ENCODE peak calls at places on chromosome 13, in seven cellular contexts. W, O, Q, G, H, T and J are unnamed samples.

GRCh38 chr13:45751882-45752281 is 49.8 kb downstream of the CBY2 start:
- DNase-seq in W (no peak), O (no peak), Q (no peak), G (no peak), H (no peak), T (no peak), J (no peak)

GRCh38 chr13:91058919-91059318 is 288.6 kb upstream of the MIR17HG start:
- DNase-seq in W (no peak), O (no peak), Q (no peak), G (no peak), H (no peak), T (no peak), J (no peak)

GRCh38 chr13:46131705-46132104 is 26.9 kb upstream of the CPB2 start:
- DNase-seq in W (no peak), O (no peak), Q (no peak), G (no peak), H (no peak), T (no peak), J (no peak)

GRCh38 chr13:25468330-25469178 is 96.8 kb downstream of the ATP8A2 start:
- DNase-seq in W (no peak), O (no peak), Q (no peak), G (no peak), H (no peak), T (no peak), J (peak; percentile 20)

GRCh38 chr13:86135856-86136255 is 336.6 kb upstream of the SLITRK6 start:
- DNase-seq in W (no peak), O (no peak), Q (no peak), G (no peak), H (no peak), T (no peak), J (no peak)

GRCh38 chr13:40438999-40439797 is 227.2 kb downstream of the FOXO1 start:
- DNase-seq in W (no peak), O (no peak), Q (no peak), G (no peak), H (no peak), T (no peak), J (peak; percentile 20)

GRCh38 chr13:59677966-59678814 is 485.5 kb downstream of the DIAPH3 start:
- DNase-seq in W (no peak), O (no peak), Q (no peak), G (no peak), H (no peak), T (no peak), J (peak; percentile 41)

GRCh38 chr13:36858285-36858684 is 39.3 kb downstream of the RFXAP start:
- DNase-seq in W (no peak), O (no peak), Q (no peak), G (no peak), H (no peak), T (no peak), J (peak; percentile 32)

GRCh38 chr13:39148513-39148961 is 110.3 kb downstream of the NHLRC3 start:
- DNase-seq in W (no peak), O (no peak), Q (no peak), G (no peak), H (no peak), T (no peak), J (peak; percentile 90)

GRCh38 chr13:40475617-40476016 is 190.8 kb downstream of the FOXO1 start:
- DNase-seq in W (no peak), O (no peak), Q (no peak), G (no peak), H (no peak), T (no peak), J (no peak)

GRCh38 chr13:35621989-35622388 is 145.5 kb upstream of the MAB21L1 start:
- DNase-seq in W (no peak), O (no peak), Q (no peak), G (no peak), H (no peak), T (no peak), J (no peak)

GRCh38 chr13:35598790-35599369 is 122.4 kb upstream of the MAB21L1 start:
- DNase-seq in W (no peak), O (no peak), Q (no peak), G (no peak), H (no peak), T (no peak), J (peak; percentile 2)

GRCh38 chr13:36362251-36362650 is 16.1 kb upstream of the SPART start:
- DNase-seq in W (no peak), O (no peak), Q (no peak), G (no peak), H (no peak), T (no peak), J (peak; percentile 90)

GRCh38 chr13:106867249-106867648 is 299.3 kb upstream of the ARGLU1 start:
- DNase-seq in W (no peak), O (no peak), Q (no peak), G (no peak), H (no peak), T (no peak), J (no peak)

GRCh38 chr13:44163108-44163507 is 210.5 kb upstream of the SERP2 start:
- DNase-seq in W (no peak), O (no peak), Q (no peak), G (no peak), H (no peak), T (no peak), J (no peak)

GRCh38 chr13:35733832-35734231 is 257.3 kb upstream of the MAB21L1 start:
- DNase-seq in W (no peak), O (no peak), Q (peak; percentile 1), G (no peak), H (no peak), T (no peak), J (no peak)

GRCh38 chr13:51001335-51001734 is 91.7 kb downstream of the RNASEH2B start:
- DNase-seq in W (no peak), O (no peak), Q (no peak), G (no peak), H (no peak), T (no peak), J (no peak)

GRCh38 chr13:51000058-51000457 is 90.5 kb downstream of the RNASEH2B start:
- DNase-seq in W (no peak), O (no peak), Q (no peak), G (no peak), H (no peak), T (no peak), J (peak; percentile 14)

GRCh38 chr13:50998326-50998725 is 88.7 kb downstream of the RNASEH2B start:
- DNase-seq in W (no peak), O (no peak), Q (no peak), G (no peak), H (no peak), T (no peak), J (no peak)

GRCh38 chr13:51000576-51001260 is 91.1 kb downstream of the RNASEH2B start:
- DNase-seq in W (no peak), O (peak; percentile 41), Q (no peak), G (no peak), H (no peak), T (peak; percentile 54), J (peak; percentile 75)

DNA sequence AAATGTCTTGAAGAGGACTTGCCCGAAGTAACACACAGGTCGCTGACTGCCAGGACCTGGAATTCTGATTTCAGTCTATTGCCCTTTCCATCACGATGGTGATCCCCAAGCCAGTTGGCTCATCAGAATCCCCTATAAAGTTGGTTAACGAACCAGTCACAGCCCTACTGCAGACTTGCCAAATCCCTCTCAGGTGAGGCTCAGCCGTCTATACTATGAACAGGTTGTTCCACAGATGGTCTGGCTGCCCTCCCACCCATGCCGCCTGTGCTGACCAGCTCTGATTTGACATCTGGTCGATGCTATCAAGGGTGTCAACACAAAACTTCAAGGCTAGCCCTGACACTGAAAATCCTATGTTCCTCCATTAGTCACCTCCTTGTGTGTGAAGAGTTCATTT is 90.0 kb downstream of the RNASEH2B start:
- DNase-seq in W (no peak), O (no peak), Q (no peak), G (no peak), H (no peak), T (no peak), J (no peak)
- H3K27ac ChIP-seq in W (no peak overlapping the region), O (no peak overlapping the region), Q (no peak overlapping the region), G (no peak overlapping the region), H (no peak overlapping the region), T (no peak overlapping the region), J (no peak overlapping the region)

GRCh38 chr13:97124237-97124636 is 97.9 kb upstream of the MBNL2 start:
- DNase-seq in W (no peak), O (no peak), Q (no peak), G (no peak), H (no peak), T (no peak), J (no peak)
- H3K4me1 ChIP-seq in W (no peaks in the 10 kb centered on the region), O (peaks cover 7% of the 10 kb centered on the region), Q (peaks cover 50% of the 10 kb centered on the region), G (no peaks in the 10 kb centered on the region), H (peaks cover 5% of the 10 kb centered on the region), T (peaks cover 50% of the 10 kb centered on the region), J (peaks cover 44% of the 10 kb centered on the region)

GRCh38 chr13:110536006-110536693 is 25.4 kb downstream of the RAB20 start:
- DNase-seq in W (no peak), O (peak; percentile 49), Q (no peak), G (no peak), H (peak; percentile 74), T (no peak), J (no peak)
- H3K27ac ChIP-seq in W (no peak overlapping the region), O (no peak overlapping the region), Q (no peak overlapping the region), G (no peak overlapping the region), H (peak overlapping the region; percentile 0), T (peak overlapping the region; percentile 30), J (no peak overlapping the region)

GRCh38 chr13:51731759-51732158 is 72.2 kb downstream of the DHRS12 start:
- DNase-seq in W (no peak), O (no peak), Q (no peak), G (no peak), H (no peak), T (no peak), J (no peak)

GRCh38 chr13:51730927-51731326 is 73.0 kb downstream of the DHRS12 start:
- DNase-seq in W (no peak), O (no peak), Q (no peak), G (no peak), H (no peak), T (no peak), J (no peak)

GRCh38 chr13:51728972-51729371 is 75.0 kb downstream of the DHRS12 start:
- DNase-seq in W (no peak), O (no peak), Q (no peak), G (no peak), H (no peak), T (no peak), J (peak; percentile 83)

GRCh38 chr13:51728275-51728673 is 75.7 kb downstream of the DHRS12 start:
- DNase-seq in W (no peak), O (no peak), Q (no peak), G (no peak), H (no peak), T (no peak), J (no peak)

GRCh38 chr13:51729853-51730553 is 74.0 kb downstream of the DHRS12 start:
- DNase-seq in W (no peak), O (peak; percentile 47), Q (no peak), G (peak; percentile 86), H (peak; percentile 80), T (no peak), J (peak; percentile 84)
- H3K4me1 ChIP-seq in W (no peaks in the 10 kb centered on the region), O (peaks cover 4% of the 10 kb centered on the region), Q (peaks cover 45% of the 10 kb centered on the region), G (peaks cover 16% of the 10 kb centered on the region), H (peaks cover 47% of the 10 kb centered on the region), T (peaks cover 42% of the 10 kb centered on the region), J (peaks cover 58% of the 10 kb centered on the region)

GRCh38 chr13:51619614-51620013 is 35.4 kb downstream of the WDFY2 start:
- DNase-seq in W (no peak), O (no peak), Q (no peak), G (no peak), H (no peak), T (no peak), J (peak; percentile 75)
- H3K27ac ChIP-seq in W (no peak overlapping the region), O (peak overlapping the region; percentile 59), Q (peak overlapping the region; percentile 21), G (peak overlapping the region; percentile 86), H (peak overlapping the region; percentile 9), T (peak overlapping the region; percentile 70), J (peak overlapping the region; percentile 59)